ENCODE peak calls at places on chromosome 12, in five cellular contexts. N is CD8-positive, alpha-beta memory T cell; C is mesenchymal stem cell; W is neural progenitor cell; H is A549. T is an unnamed sample. For H3K9me3, the result is how much of the 10 kb centered on the place peaks cover.

GRCh38 chr12:121819212-121819949 is 15.6 kb downstream of the SETD1B start:
- DNase-seq in H (no peak), W (no peak), N (no peak), C (no peak), T (no peak)

GRCh38 chr12:11901687-11902524 is 168.8 kb upstream of the BCL2L14 start:
- DNase-seq in C (no peak), H (no peak), W (no peak), N (no peak), T (no peak)

GRCh38 chr12:65170245-65170881 is 980 bp downstream of the LEMD3 start:
- DNase-seq in N (peak), H (peak), C (peak), W (peak), T (no peak)

GRCh38 chr12:14775652-14776020 is 27.6 kb downstream of the WBP11 start:
- DNase-seq in C (peak), H (no peak), W (no peak), N (no peak), T (no peak)

GRCh38 chr12:108232565-108232964 is 103.5 kb downstream of the WSCD2 start:
- DNase-seq in W (no peak), C (no peak), N (no peak), H (no peak), T (no peak)

GRCh38 chr12:50102648-50103309 is 1.0 kb upstream of the GPD1 start:
- DNase-seq in N (no peak), C (no peak), H (no peak), W (no peak), T (no peak)

GRCh38 chr12:60437297-60437696 is 841.5 kb downstream of the SLC16A7 start:
- DNase-seq in H (no peak), W (no peak), N (no peak), C (no peak), T (no peak)

GRCh38 chr12:105262461-105263184 is 26.6 kb upstream of the APPL2 start:
- DNase-seq in N (no peak), C (no peak), W (no peak), H (no peak), T (no peak)

GRCh38 chr12:57016348-57016747 is at the start of gene TAC3:
- DNase-seq in W (peak), H (no peak), N (no peak), C (no peak), T (no peak)

GRCh38 chr12:88957358-88957757 is 377.1 kb upstream of the KITLG start:
- DNase-seq in H (no peak), C (no peak), N (no peak), W (no peak), T (no peak)

GRCh38 chr12:24625103-24625502 is 323.8 kb downstream of the BCAT1 start:
- DNase-seq in H (no peak), C (no peak), W (no peak), N (no peak), T (no peak)

GRCh38 chr12:113120670-113121370 is 14.7 kb downstream of the RASAL1 start:
- DNase-seq in W (no peak), C (no peak), H (no peak), N (no peak), T (no peak)

GRCh38 chr12:116319851-116320621 is 42.5 kb upstream of the MED13L start:
- DNase-seq in W (no peak), C (peak), H (no peak), N (no peak), T (peak)

GRCh38 chr12:89932950-89933349 is 224.3 kb upstream of the ATP2B1 start:
- DNase-seq in C (no peak), N (no peak), H (no peak), W (no peak), T (no peak)

GRCh38 chr12:26741828-26742227 is 91.2 kb downstream of the ITPR2 start:
- DNase-seq in C (no peak), W (no peak), N (no peak), H (no peak), T (no peak)

GRCh38 chr12:53193040-53193439 is 12.3 kb upstream of the CSAD start:
- DNase-seq in N (no peak), H (no peak), W (no peak), C (no peak), T (no peak)

GRCh38 chr12:50200507-50201273 is 33.5 kb upstream of the CERS5 start:
- DNase-seq in W (no peak), C (peak), N (no peak), H (no peak), T (no peak)

GRCh38 chr12:32025906-32026305 is 66.7 kb downstream of the RESF1 start:
- DNase-seq in W (no peak), H (no peak), N (no peak), C (no peak), T (no peak)

GRCh38 chr12:66636771-66637170 is 42.1 kb downstream of the GRIP1 start:
- DNase-seq in C (peak), N (no peak), H (no peak), W (peak), T (no peak)

GRCh38 chr12:47307680-47308399 is 228.1 kb upstream of the AMIGO2 start:
- DNase-seq in C (peak), H (peak), N (no peak), W (peak), T (peak)

GRCh38 chr12:27672654-27673053 is 23.6 kb upstream of the REP15 start:
- DNase-seq in W (no peak), N (no peak), C (no peak), H (no peak), T (no peak)

GRCh38 chr12:12645485-12645884 is 33.8 kb downstream of the CREBL2 start:
- DNase-seq in W (peak), C (peak), H (no peak), N (peak), T (no peak)

GRCh38 chr12:77062396-77062795 is 3.0 kb downstream of the E2F7 start:
- DNase-seq in C (peak), H (no peak), N (no peak), W (no peak), T (no peak)

GRCh38 chr12:133107121-133107520 is 23.0 kb downstream of the ZNF891 start:
- DNase-seq in H (no peak), W (no peak), N (no peak), C (no peak), T (no peak)

GRCh38 chr12:133108150-133108549 is 21.9 kb downstream of the ZNF891 start:
- DNase-seq in N (no peak), W (no peak), H (no peak), C (no peak), T (no peak)

GRCh38 chr12:133105620-133106019 is 24.5 kb downstream of the ZNF891 start:
- DNase-seq in H (no peak), W (no peak), N (no peak), C (peak), T (no peak)

GRCh38 chr12:133106253-133106652 is 23.8 kb downstream of the ZNF891 start:
- DNase-seq in C (peak), W (no peak), H (no peak), N (no peak), T (no peak)
- H3K9me3 ChIP-seq in C (half or more), W (half or more), H (half or more), N (half or more), T (under half)

GRCh38 chr12:46260153-46260912 is 8.5 kb downstream of the SLC38A1 start:
- DNase-seq in N (no peak), C (peak), H (no peak), W (peak), T (peak)

GRCh38 chr12:46263140-46264017 is 5.5 kb downstream of the SLC38A1 start:
- DNase-seq in C (no peak), N (no peak), H (no peak), W (no peak), T (no peak)

GRCh38 chr12:46259713-46260112 is 9.1 kb downstream of the SLC38A1 start:
- DNase-seq in C (no peak), N (no peak), H (no peak), W (no peak), T (no peak)

GRCh38 chr12:46260913-46261476 is 7.8 kb downstream of the SLC38A1 start:
- DNase-seq in N (no peak), C (no peak), W (no peak), H (no peak), T (no peak)

DNA sequence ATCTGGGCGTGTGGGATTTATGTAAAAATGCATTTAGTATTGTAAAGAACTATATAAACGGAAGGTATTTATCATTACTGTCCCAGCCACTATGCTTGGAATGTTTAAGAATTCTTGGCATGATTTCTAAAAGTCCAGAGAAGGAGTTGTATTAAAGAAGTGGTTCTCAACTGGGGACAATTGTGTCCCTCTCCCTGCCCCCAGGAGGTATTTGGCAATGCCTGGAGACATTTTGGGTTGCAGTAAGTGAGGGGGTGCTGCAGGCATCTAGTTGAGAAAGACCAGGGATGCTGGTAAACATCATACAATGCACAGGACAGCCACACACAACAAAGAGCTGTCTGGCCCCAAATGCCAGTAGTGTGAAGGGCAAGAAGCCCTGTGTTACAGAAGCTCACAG is 7.2 kb downstream of the SLC38A1 start:
- DNase-seq in H (no peak), C (no peak), N (no peak), W (no peak), T (no peak)
- H3K9me3 ChIP-seq in H (under half), C (under half), N (under half), W (under half), T (under half)

DNA sequence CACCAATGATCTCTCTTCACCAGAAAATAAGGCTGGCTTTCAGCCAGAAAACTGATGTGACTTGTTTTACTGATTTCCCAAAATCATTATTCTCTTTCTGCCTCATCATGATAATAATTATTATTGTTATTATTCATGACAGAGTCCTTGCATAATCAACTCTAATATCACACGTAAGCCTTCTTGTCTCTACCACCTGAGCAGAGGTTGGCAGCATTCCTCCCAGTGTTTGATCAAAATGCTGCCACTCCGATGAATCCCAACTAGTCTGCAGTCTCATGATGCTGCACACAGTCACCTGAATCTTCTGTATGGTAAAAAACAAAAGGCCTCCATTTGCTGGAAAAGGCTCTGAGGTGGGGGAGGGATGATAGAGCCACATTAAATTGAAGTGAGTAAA is 105.7 kb upstream of the PLEKHG7 start:
- DNase-seq in H (no peak), C (no peak), W (no peak), N (no peak), T (no peak)
- H3K9me3 ChIP-seq in H (half or more), C (under half), W (under half), N (under half), T (under half)

GRCh38 chr12:34602213-34602940 is 580.1 kb downstream of the ALG10 start:
- DNase-seq in W (no peak), N (no peak), H (no peak), C (no peak), T (no peak)
- H3K9me3 ChIP-seq in W (under half), N (under half), H (under half), C (under half), T (half or more)

GRCh38 chr12:132918680-132919079 is 31.3 kb upstream of the CHFR start:
- DNase-seq in C (no peak), H (no peak), N (no peak), W (no peak), T (no peak)
- H3K9me3 ChIP-seq in C (half or more), H (half or more), N (half or more), W (half or more), T (half or more)

GRCh38 chr12:2643736-2644135 is 151.0 kb upstream of the FKBP4 start:
- DNase-seq in W (no peak), N (no peak), H (no peak), C (no peak), T (no peak)

GRCh38 chr12:2641209-2641608 is 153.6 kb upstream of the FKBP4 start:
- DNase-seq in H (peak), W (peak), N (no peak), C (no peak), T (no peak)

GRCh38 chr12:2642896-2643425 is 151.8 kb upstream of the FKBP4 start:
- DNase-seq in N (no peak), W (no peak), C (no peak), H (no peak), T (no peak)

GRCh38 chr12:2641761-2642160 is 153.0 kb upstream of the FKBP4 start:
- DNase-seq in H (no peak), W (no peak), C (no peak), N (no peak), T (no peak)

DNA sequence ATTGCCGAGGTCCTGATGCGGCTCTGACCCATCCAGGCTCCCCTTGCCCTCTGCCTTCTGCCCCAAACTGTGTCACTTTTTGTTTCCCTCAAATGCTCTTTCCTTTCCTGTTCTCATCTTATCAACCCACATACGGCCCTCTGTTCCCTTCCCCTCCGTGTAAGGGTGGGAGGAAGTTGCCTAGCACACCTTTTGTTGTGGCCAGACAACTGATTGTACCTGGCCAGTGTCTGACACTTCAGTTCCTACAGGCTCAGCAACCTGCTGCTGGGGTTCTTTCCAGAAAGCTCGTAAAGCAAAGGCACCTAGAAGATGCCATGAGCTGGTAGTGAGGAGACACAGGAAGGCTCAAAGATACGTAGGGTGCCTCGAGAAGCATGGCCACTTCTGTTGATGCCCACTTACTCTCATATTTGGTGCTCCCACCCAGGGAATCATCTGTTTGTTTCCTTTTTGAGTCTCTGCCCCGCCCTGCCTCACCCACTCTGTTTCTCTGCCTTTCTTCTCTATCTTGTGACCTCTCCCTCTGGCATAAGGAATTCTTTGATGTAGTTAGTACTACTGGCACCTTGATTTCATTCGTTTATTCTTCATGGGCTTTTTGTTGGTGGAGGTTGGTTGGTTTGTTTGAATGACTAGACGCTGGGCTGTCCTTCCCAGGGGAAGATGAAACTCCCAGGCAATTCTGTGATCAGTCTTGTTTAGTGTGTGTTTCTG is 152.4 kb upstream of the FKBP4 start:
- DNase-seq in H (no peak), C (no peak), W (no peak), N (no peak), T (no peak)
- H3K9me3 ChIP-seq in H (under half), C (under half), W (under half), N (under half), T (under half)

DNA sequence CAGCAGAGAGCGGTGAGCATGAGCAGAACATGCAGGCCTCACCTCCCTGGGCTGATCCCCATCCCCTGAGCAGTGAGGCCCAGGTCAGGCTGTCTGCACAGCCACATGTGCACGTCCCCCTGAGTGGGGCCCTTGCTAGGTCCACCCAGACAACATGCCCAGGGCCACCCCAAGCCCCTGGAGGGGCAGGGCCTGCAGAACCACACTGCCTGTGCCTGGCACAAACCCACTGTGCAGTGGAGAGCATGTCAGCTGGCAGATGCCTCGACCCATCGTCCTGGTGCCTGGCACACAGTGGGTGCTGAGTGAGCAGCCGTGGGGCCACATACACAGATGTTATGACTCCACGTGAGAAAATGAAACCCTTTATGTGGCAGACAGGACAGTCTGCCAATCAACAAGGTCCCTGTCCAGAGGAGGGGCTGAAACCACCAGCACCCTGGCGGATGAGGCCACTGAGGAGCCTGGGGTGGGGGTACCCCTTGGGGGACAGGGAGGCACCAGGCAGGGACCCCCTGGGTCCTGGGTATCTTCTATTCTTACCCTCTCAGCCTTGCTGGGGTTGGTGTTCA is 8.3 kb downstream of the ANHX start:
- DNase-seq in H (no peak), W (no peak), N (no peak), C (no peak), T (no peak)
- H3K9me3 ChIP-seq in H (half or more), W (under half), N (under half), C (under half), T (half or more)

GRCh38 chr12:83710851-83711250 is 1024.1 kb downstream of the TMTC2 start:
- DNase-seq in C (no peak), W (no peak), N (no peak), H (no peak), T (no peak)

DNA sequence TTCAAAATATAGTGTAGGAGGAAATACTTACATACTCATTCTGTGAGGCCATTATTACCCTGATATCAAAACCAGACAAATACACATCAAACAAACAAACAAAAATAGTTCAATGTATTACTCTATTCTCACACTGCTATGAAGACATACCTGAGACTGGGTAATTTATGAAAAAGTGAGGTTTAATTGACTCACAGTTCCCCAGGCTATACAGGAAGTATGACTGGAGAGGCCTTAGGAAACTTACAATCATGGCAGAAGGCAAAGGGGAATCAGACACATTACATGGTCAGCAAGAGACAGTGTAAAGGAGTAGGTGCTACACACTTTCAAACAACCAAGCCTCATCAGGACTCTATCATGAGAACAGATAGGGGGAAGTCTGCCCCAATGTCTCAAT is 1023.2 kb downstream of the TMTC2 start:
- DNase-seq in H (no peak), C (no peak), N (no peak), W (no peak), T (no peak)
- H3K9me3 ChIP-seq in H (under half), C (under half), N (under half), W (under half), T (under half)